ENCODE peak calls at places on chromosomes 5 and 9, in five cellular contexts. One of them, this sample, is unnamed.

GRCh38 chr5:169350759-169351240 is 49.9 kb upstream of the SLIT3 start:
- DNase-seq in SJSA1: peak
- DNase-seq in GM23338: no peak
- DNase-seq in tibial nerve: no peak
- DNase-seq in lower leg skin: no peak
- DNase-seq in this sample: peak

GRCh38 chr5:126658526-126658925 is 57.8 kb downstream of the PHAX start:
- DNase-seq in SJSA1: no peak
- DNase-seq in GM23338: no peak
- DNase-seq in tibial nerve: no peak
- DNase-seq in lower leg skin: no peak
- DNase-seq in this sample: no peak

GRCh38 chr5:120413706-120414105 is 50.4 kb upstream of the PRR16 start:
- DNase-seq in SJSA1: peak
- DNase-seq in GM23338: no peak
- DNase-seq in tibial nerve: no peak
- DNase-seq in lower leg skin: no peak
- DNase-seq in this sample: peak

GRCh38 chr9:20811872-20812271 is 127.8 kb downstream of the FOCAD start:
- DNase-seq in SJSA1: no peak
- DNase-seq in GM23338: no peak
- DNase-seq in tibial nerve: no peak
- DNase-seq in lower leg skin: no peak
- DNase-seq in this sample: peak

GRCh38 chr5:37391591-37391990 is 12.5 kb downstream of the WDR70 start:
- DNase-seq in SJSA1: no peak
- DNase-seq in GM23338: no peak
- DNase-seq in tibial nerve: no peak
- DNase-seq in lower leg skin: no peak
- DNase-seq in this sample: no peak

GRCh38 chr5:178399723-178400115 is 167.1 kb upstream of the PHYKPL start:
- DNase-seq in SJSA1: no peak
- DNase-seq in GM23338: no peak
- DNase-seq in tibial nerve: no peak
- DNase-seq in lower leg skin: peak
- DNase-seq in this sample: no peak

GRCh38 chr9:37632479-37632878 is 18.3 kb upstream of the FRMPD1 start:
- DNase-seq in SJSA1: no peak
- DNase-seq in GM23338: peak
- DNase-seq in tibial nerve: no peak
- DNase-seq in lower leg skin: no peak
- DNase-seq in this sample: no peak

GRCh38 chr9:114056527-114056926 is 21.6 kb downstream of the AMBP start:
- DNase-seq in SJSA1: no peak
- DNase-seq in GM23338: no peak
- DNase-seq in tibial nerve: no peak
- DNase-seq in lower leg skin: peak
- DNase-seq in this sample: no peak

GRCh38 chr5:6818594-6819512 is 105.6 kb downstream of the TENT4A start:
- DNase-seq in SJSA1: no peak
- DNase-seq in GM23338: no peak
- DNase-seq in tibial nerve: no peak
- DNase-seq in lower leg skin: no peak
- DNase-seq in this sample: peak

GRCh38 chr9:121577201-121577600 is 74.2 kb upstream of the DAB2IP start:
- DNase-seq in SJSA1: no peak
- DNase-seq in GM23338: no peak
- DNase-seq in tibial nerve: no peak
- DNase-seq in lower leg skin: no peak
- DNase-seq in this sample: no peak

GRCh38 chr5:126450388-126450787 is 27.2 kb downstream of the GRAMD2B start:
- DNase-seq in SJSA1: no peak
- DNase-seq in GM23338: no peak
- DNase-seq in tibial nerve: no peak
- DNase-seq in lower leg skin: no peak
- DNase-seq in this sample: peak

GRCh38 chr9:123967323-123967722 is 37.4 kb upstream of the DENND1A start:
- DNase-seq in SJSA1: no peak
- DNase-seq in GM23338: no peak
- DNase-seq in tibial nerve: no peak
- DNase-seq in lower leg skin: no peak
- DNase-seq in this sample: no peak

GRCh38 chr9:107815782-107816181 is 326.2 kb upstream of the KLF4 start:
- DNase-seq in SJSA1: no peak
- DNase-seq in GM23338: no peak
- DNase-seq in tibial nerve: no peak
- DNase-seq in lower leg skin: no peak
- DNase-seq in this sample: no peak

GRCh38 chr5:93221-93980 is 1.4 kb downstream of the PLEKHG4B start:
- DNase-seq in SJSA1: no peak
- DNase-seq in GM23338: peak
- DNase-seq in tibial nerve: no peak
- DNase-seq in lower leg skin: peak
- DNase-seq in this sample: no peak

GRCh38 chr5:91556-92263 is at the start of gene PLEKHG4B:
- DNase-seq in SJSA1: no peak
- DNase-seq in GM23338: peak
- DNase-seq in tibial nerve: no peak
- DNase-seq in lower leg skin: peak
- DNase-seq in this sample: no peak

GRCh38 chr5:90590-91547 is 1.1 kb upstream of the PLEKHG4B start:
- DNase-seq in SJSA1: no peak
- DNase-seq in GM23338: peak
- DNase-seq in tibial nerve: no peak
- DNase-seq in lower leg skin: peak
- DNase-seq in this sample: peak

GRCh38 chr5:94113-94892 is 2.3 kb downstream of the PLEKHG4B start:
- DNase-seq in SJSA1: no peak
- DNase-seq in GM23338: no peak
- DNase-seq in tibial nerve: no peak
- DNase-seq in lower leg skin: peak
- DNase-seq in this sample: no peak

GRCh38 chr5:92391-93220 is 638 bp downstream of the PLEKHG4B start:
- DNase-seq in SJSA1: no peak
- DNase-seq in GM23338: peak
- DNase-seq in tibial nerve: no peak
- DNase-seq in lower leg skin: peak
- DNase-seq in this sample: no peak
- H3K4me3 ChIP-seq in SJSA1: no peak
- H3K4me3 ChIP-seq in GM23338: peak
- H3K4me3 ChIP-seq in tibial nerve: no peak
- H3K4me3 ChIP-seq in lower leg skin: no peak
- H3K4me3 ChIP-seq in this sample: no peak

GRCh38 chr9:33082538-33083326 is 6.3 kb upstream of the SMU1 start:
- DNase-seq in SJSA1: no peak
- DNase-seq in GM23338: no peak
- DNase-seq in tibial nerve: no peak
- DNase-seq in lower leg skin: no peak
- DNase-seq in this sample: no peak

GRCh38 chr9:33076360-33077004 is at the start of gene SMU1:
- DNase-seq in SJSA1: peak
- DNase-seq in GM23338: peak
- DNase-seq in tibial nerve: peak
- DNase-seq in lower leg skin: peak
- DNase-seq in this sample: peak

GRCh38 chr9:33080534-33080933 is 4.1 kb upstream of the SMU1 start:
- DNase-seq in SJSA1: no peak
- DNase-seq in GM23338: no peak
- DNase-seq in tibial nerve: no peak
- DNase-seq in lower leg skin: no peak
- DNase-seq in this sample: no peak

GRCh38 chr9:33082135-33082534 is 5.7 kb upstream of the SMU1 start:
- DNase-seq in SJSA1: no peak
- DNase-seq in GM23338: no peak
- DNase-seq in tibial nerve: no peak
- DNase-seq in lower leg skin: no peak
- DNase-seq in this sample: no peak

DNA sequence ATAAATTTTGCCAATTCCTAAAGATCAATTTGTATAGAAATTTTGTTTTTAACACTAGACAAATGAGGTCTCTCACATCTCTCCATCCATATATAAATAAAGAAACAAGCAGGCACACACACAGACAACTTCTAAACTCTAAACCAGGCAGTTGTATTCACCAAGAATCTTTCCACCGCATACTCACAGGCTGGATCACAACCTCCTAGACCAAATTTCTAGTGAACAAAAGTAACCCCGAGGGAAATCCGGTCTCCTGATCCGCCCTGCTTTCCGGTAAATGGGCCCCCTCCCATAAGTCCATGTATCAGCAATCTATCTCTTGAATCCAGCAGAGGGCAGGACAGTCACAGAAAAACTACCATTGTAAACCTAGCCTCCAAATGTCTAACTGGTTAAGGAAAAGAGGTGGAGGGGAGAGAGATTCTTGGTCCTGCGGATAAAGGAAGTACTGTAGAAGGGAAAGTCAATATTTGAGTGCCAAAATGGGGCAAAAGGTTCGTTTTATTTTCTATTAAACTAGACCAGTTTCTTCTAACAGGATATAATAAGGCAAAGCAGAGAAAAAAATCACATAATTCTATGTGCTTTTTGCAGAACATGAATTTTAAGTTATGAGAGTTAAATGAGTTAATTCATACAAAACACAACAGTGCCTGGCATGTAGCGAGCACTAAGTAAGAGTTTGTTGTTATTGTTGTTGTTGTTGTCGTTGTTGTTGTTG is 4.8 kb upstream of the SMU1 start:
- DNase-seq in SJSA1: peak
- DNase-seq in GM23338: peak
- DNase-seq in tibial nerve: peak
- DNase-seq in lower leg skin: peak
- DNase-seq in this sample: peak
- H3K4me3 ChIP-seq in SJSA1: no peak
- H3K4me3 ChIP-seq in GM23338: peak
- H3K4me3 ChIP-seq in tibial nerve: no peak
- H3K4me3 ChIP-seq in lower leg skin: no peak
- H3K4me3 ChIP-seq in this sample: no peak

GRCh38 chr5:39273314-39273954 is 54.1 kb upstream of the FYB1 start:
- DNase-seq in SJSA1: no peak
- DNase-seq in GM23338: no peak
- DNase-seq in tibial nerve: no peak
- DNase-seq in lower leg skin: no peak
- DNase-seq in this sample: no peak

GRCh38 chr5:39274388-39275085 is 55.2 kb upstream of the FYB1 start:
- DNase-seq in SJSA1: no peak
- DNase-seq in GM23338: no peak
- DNase-seq in tibial nerve: no peak
- DNase-seq in lower leg skin: no peak
- DNase-seq in this sample: peak

GRCh38 chr5:39266442-39266841 is 47.1 kb upstream of the FYB1 start:
- DNase-seq in SJSA1: no peak
- DNase-seq in GM23338: no peak
- DNase-seq in tibial nerve: no peak
- DNase-seq in lower leg skin: no peak
- DNase-seq in this sample: peak

GRCh38 chr5:39267185-39267584 is 47.8 kb upstream of the FYB1 start:
- DNase-seq in SJSA1: no peak
- DNase-seq in GM23338: no peak
- DNase-seq in tibial nerve: no peak
- DNase-seq in lower leg skin: no peak
- DNase-seq in this sample: no peak

GRCh38 chr5:39270172-39270848 is 50.9 kb upstream of the FYB1 start:
- DNase-seq in SJSA1: no peak
- DNase-seq in GM23338: no peak
- DNase-seq in tibial nerve: no peak
- DNase-seq in lower leg skin: no peak
- DNase-seq in this sample: no peak
- H3K4me3 ChIP-seq in SJSA1: no peak
- H3K4me3 ChIP-seq in GM23338: no peak
- H3K4me3 ChIP-seq in tibial nerve: no peak
- H3K4me3 ChIP-seq in lower leg skin: no peak
- H3K4me3 ChIP-seq in this sample: no peak

GRCh38 chr9:92534199-92535159 is 1.3 kb downstream of the ECM2 start:
- DNase-seq in SJSA1: peak
- DNase-seq in GM23338: no peak
- DNase-seq in tibial nerve: no peak
- DNase-seq in lower leg skin: no peak
- DNase-seq in this sample: peak
- H3K4me3 ChIP-seq in SJSA1: peak
- H3K4me3 ChIP-seq in GM23338: no peak
- H3K4me3 ChIP-seq in tibial nerve: peak
- H3K4me3 ChIP-seq in lower leg skin: no peak
- H3K4me3 ChIP-seq in this sample: peak

GRCh38 chr9:95514402-95514801 is 2.4 kb downstream of the PTCH1 start:
- DNase-seq in SJSA1: peak
- DNase-seq in GM23338: no peak
- DNase-seq in tibial nerve: no peak
- DNase-seq in lower leg skin: no peak
- DNase-seq in this sample: no peak
- H3K4me3 ChIP-seq in SJSA1: peak
- H3K4me3 ChIP-seq in GM23338: peak
- H3K4me3 ChIP-seq in tibial nerve: no peak
- H3K4me3 ChIP-seq in lower leg skin: no peak
- H3K4me3 ChIP-seq in this sample: no peak

GRCh38 chr5:106312360-106312759 is 1358.4 kb downstream of the EFNA5 start:
- DNase-seq in SJSA1: no peak
- DNase-seq in GM23338: no peak
- DNase-seq in tibial nerve: no peak
- DNase-seq in lower leg skin: no peak
- DNase-seq in this sample: peak

GRCh38 chr5:106311230-106311629 is 1359.5 kb downstream of the EFNA5 start:
- DNase-seq in SJSA1: no peak
- DNase-seq in GM23338: no peak
- DNase-seq in tibial nerve: peak
- DNase-seq in lower leg skin: no peak
- DNase-seq in this sample: peak

GRCh38 chr5:106314221-106314824 is 1356.4 kb downstream of the EFNA5 start:
- DNase-seq in SJSA1: no peak
- DNase-seq in GM23338: no peak
- DNase-seq in tibial nerve: no peak
- DNase-seq in lower leg skin: no peak
- DNase-seq in this sample: peak
- H3K4me3 ChIP-seq in SJSA1: no peak
- H3K4me3 ChIP-seq in GM23338: no peak
- H3K4me3 ChIP-seq in tibial nerve: no peak
- H3K4me3 ChIP-seq in lower leg skin: no peak
- H3K4me3 ChIP-seq in this sample: no peak